ENCODE peak calls at places on chromosomes 13 and 19, in ten cellular contexts. One of them, this sample, is unnamed. For H3K9me3, the result is how much of the 10 kb centered on the place peaks cover.

GRCh38 chr13:79098603-79099002 is 307.5 kb downstream of the RBM26 start:
- DNase-seq in pancreas: no peak
- DNase-seq in heart left ventricle: no peak
- DNase-seq in neural progenitor cell: no peak
- DNase-seq in tibial nerve: no peak
- DNase-seq in uterus: no peak
- DNase-seq in H1: no peak
- DNase-seq in heart right ventricle: no peak
- DNase-seq in stomach: no peak
- DNase-seq in psoas muscle: no peak
- DNase-seq in this sample: no peak

GRCh38 chr19:30672926-30673325 is 300.7 kb downstream of the ZNF536 start:
- DNase-seq in pancreas: no peak
- DNase-seq in heart left ventricle: no peak
- DNase-seq in neural progenitor cell: no peak
- DNase-seq in tibial nerve: no peak
- DNase-seq in uterus: no peak
- DNase-seq in H1: no peak
- DNase-seq in heart right ventricle: no peak
- DNase-seq in stomach: peak
- DNase-seq in psoas muscle: no peak
- DNase-seq in this sample: no peak

GRCh38 chr19:45717983-45718650 is 12.6 kb downstream of the FBXO46 start:
- DNase-seq in pancreas: no peak
- DNase-seq in heart left ventricle: no peak
- DNase-seq in neural progenitor cell: peak
- DNase-seq in tibial nerve: no peak
- DNase-seq in uterus: no peak
- DNase-seq in H1: no peak
- DNase-seq in heart right ventricle: no peak
- DNase-seq in stomach: no peak
- DNase-seq in psoas muscle: no peak
- DNase-seq in this sample: no peak

GRCh38 chr13:80083516-80084085 is 257.3 kb downstream of the SPRY2 start:
- DNase-seq in pancreas: no peak
- DNase-seq in heart left ventricle: no peak
- DNase-seq in neural progenitor cell: no peak
- DNase-seq in tibial nerve: no peak
- DNase-seq in uterus: no peak
- DNase-seq in H1: no peak
- DNase-seq in heart right ventricle: no peak
- DNase-seq in stomach: no peak
- DNase-seq in psoas muscle: no peak
- DNase-seq in this sample: no peak

GRCh38 chr13:51971520-51972426 is 39.5 kb downstream of the ATP7B start:
- DNase-seq in pancreas: no peak
- DNase-seq in heart left ventricle: no peak
- DNase-seq in neural progenitor cell: no peak
- DNase-seq in tibial nerve: no peak
- DNase-seq in uterus: no peak
- DNase-seq in H1: no peak
- DNase-seq in heart right ventricle: no peak
- DNase-seq in stomach: no peak
- DNase-seq in psoas muscle: no peak
- DNase-seq in this sample: no peak

GRCh38 chr13:75738841-75739240 is 102.7 kb downstream of the LMO7 start:
- DNase-seq in pancreas: no peak
- DNase-seq in heart left ventricle: no peak
- DNase-seq in neural progenitor cell: no peak
- DNase-seq in tibial nerve: no peak
- DNase-seq in uterus: no peak
- DNase-seq in H1: no peak
- DNase-seq in heart right ventricle: no peak
- DNase-seq in stomach: no peak
- DNase-seq in psoas muscle: no peak
- DNase-seq in this sample: no peak

GRCh38 chr13:76879211-76879875 is 6.9 kb downstream of the KCTD12 start:
- DNase-seq in pancreas: no peak
- DNase-seq in heart left ventricle: peak
- DNase-seq in neural progenitor cell: no peak
- DNase-seq in tibial nerve: peak
- DNase-seq in uterus: peak
- DNase-seq in H1: no peak
- DNase-seq in heart right ventricle: peak
- DNase-seq in stomach: peak
- DNase-seq in psoas muscle: peak
- DNase-seq in this sample: no peak

GRCh38 chr13:24842533-24843278 is 78.7 kb downstream of the RNF17 start:
- DNase-seq in pancreas: no peak
- DNase-seq in heart left ventricle: no peak
- DNase-seq in neural progenitor cell: no peak
- DNase-seq in tibial nerve: no peak
- DNase-seq in uterus: no peak
- DNase-seq in H1: no peak
- DNase-seq in heart right ventricle: no peak
- DNase-seq in stomach: no peak
- DNase-seq in psoas muscle: no peak
- DNase-seq in this sample: no peak

GRCh38 chr13:112761701-112762689 is 72.2 kb downstream of the ATP11A start:
- DNase-seq in pancreas: no peak
- DNase-seq in heart left ventricle: no peak
- DNase-seq in neural progenitor cell: peak
- DNase-seq in tibial nerve: no peak
- DNase-seq in uterus: peak
- DNase-seq in H1: no peak
- DNase-seq in heart right ventricle: no peak
- DNase-seq in stomach: no peak
- DNase-seq in psoas muscle: no peak
- DNase-seq in this sample: peak

GRCh38 chr13:112760440-112760839 is 70.6 kb downstream of the ATP11A start:
- DNase-seq in pancreas: no peak
- DNase-seq in heart left ventricle: no peak
- DNase-seq in neural progenitor cell: no peak
- DNase-seq in tibial nerve: no peak
- DNase-seq in uterus: no peak
- DNase-seq in H1: no peak
- DNase-seq in heart right ventricle: no peak
- DNase-seq in stomach: no peak
- DNase-seq in psoas muscle: no peak
- DNase-seq in this sample: no peak

GRCh38 chr13:112759834-112760233 is 70.0 kb downstream of the ATP11A start:
- DNase-seq in pancreas: no peak
- DNase-seq in heart left ventricle: no peak
- DNase-seq in neural progenitor cell: no peak
- DNase-seq in tibial nerve: no peak
- DNase-seq in uterus: no peak
- DNase-seq in H1: no peak
- DNase-seq in heart right ventricle: no peak
- DNase-seq in stomach: no peak
- DNase-seq in psoas muscle: no peak
- DNase-seq in this sample: no peak

GRCh38 chr13:112762690-112763080 is 72.8 kb downstream of the ATP11A start:
- DNase-seq in pancreas: no peak
- DNase-seq in heart left ventricle: no peak
- DNase-seq in neural progenitor cell: no peak
- DNase-seq in tibial nerve: no peak
- DNase-seq in uterus: no peak
- DNase-seq in H1: no peak
- DNase-seq in heart right ventricle: no peak
- DNase-seq in stomach: no peak
- DNase-seq in psoas muscle: no peak
- DNase-seq in this sample: no peak

GRCh38 chr13:112760931-112761330 is 71.1 kb downstream of the ATP11A start:
- DNase-seq in pancreas: no peak
- DNase-seq in heart left ventricle: no peak
- DNase-seq in neural progenitor cell: no peak
- DNase-seq in tibial nerve: no peak
- DNase-seq in uterus: no peak
- DNase-seq in H1: no peak
- DNase-seq in heart right ventricle: no peak
- DNase-seq in stomach: no peak
- DNase-seq in psoas muscle: no peak
- DNase-seq in this sample: no peak
- H3K4me3 ChIP-seq in pancreas: no peak
- H3K4me3 ChIP-seq in heart left ventricle: peak
- H3K4me3 ChIP-seq in neural progenitor cell: no peak
- H3K4me3 ChIP-seq in tibial nerve: peak
- H3K4me3 ChIP-seq in uterus: no peak
- H3K4me3 ChIP-seq in H1: no peak
- H3K4me3 ChIP-seq in heart right ventricle: peak
- H3K4me3 ChIP-seq in stomach: peak
- H3K4me3 ChIP-seq in psoas muscle: peak
- H3K4me3 ChIP-seq in this sample: no peak

GRCh38 chr19:1553415-1553814 is 14.7 kb downstream of the MEX3D start:
- DNase-seq in pancreas: no peak
- DNase-seq in heart left ventricle: no peak
- DNase-seq in neural progenitor cell: no peak
- DNase-seq in tibial nerve: no peak
- DNase-seq in uterus: no peak
- DNase-seq in H1: no peak
- DNase-seq in heart right ventricle: no peak
- DNase-seq in stomach: no peak
- DNase-seq in psoas muscle: no peak
- DNase-seq in this sample: no peak
- H3K9me3 ChIP-seq in pancreas: under half
- H3K9me3 ChIP-seq in heart left ventricle: under half
- H3K9me3 ChIP-seq in neural progenitor cell: under half
- H3K9me3 ChIP-seq in tibial nerve: under half
- H3K9me3 ChIP-seq in uterus: under half
- H3K9me3 ChIP-seq in H1: under half
- H3K9me3 ChIP-seq in heart right ventricle: under half
- H3K9me3 ChIP-seq in stomach: under half
- H3K9me3 ChIP-seq in psoas muscle: under half
- H3K9me3 ChIP-seq in this sample: under half

GRCh38 chr19:2683430-2683995 is 19.0 kb downstream of the GNG7 start:
- DNase-seq in pancreas: no peak
- DNase-seq in heart left ventricle: no peak
- DNase-seq in neural progenitor cell: no peak
- DNase-seq in tibial nerve: no peak
- DNase-seq in uterus: no peak
- DNase-seq in H1: no peak
- DNase-seq in heart right ventricle: no peak
- DNase-seq in stomach: no peak
- DNase-seq in psoas muscle: no peak
- DNase-seq in this sample: no peak

GRCh38 chr19:2685204-2685704 is 17.2 kb downstream of the GNG7 start:
- DNase-seq in pancreas: no peak
- DNase-seq in heart left ventricle: no peak
- DNase-seq in neural progenitor cell: no peak
- DNase-seq in tibial nerve: no peak
- DNase-seq in uterus: no peak
- DNase-seq in H1: no peak
- DNase-seq in heart right ventricle: no peak
- DNase-seq in stomach: no peak
- DNase-seq in psoas muscle: no peak
- DNase-seq in this sample: no peak

GRCh38 chr19:2678043-2678671 is 24.3 kb downstream of the GNG7 start:
- DNase-seq in pancreas: no peak
- DNase-seq in heart left ventricle: no peak
- DNase-seq in neural progenitor cell: no peak
- DNase-seq in tibial nerve: no peak
- DNase-seq in uterus: no peak
- DNase-seq in H1: no peak
- DNase-seq in heart right ventricle: no peak
- DNase-seq in stomach: no peak
- DNase-seq in psoas muscle: no peak
- DNase-seq in this sample: no peak

GRCh38 chr19:2679439-2679838 is 23.1 kb downstream of the GNG7 start:
- DNase-seq in pancreas: no peak
- DNase-seq in heart left ventricle: no peak
- DNase-seq in neural progenitor cell: no peak
- DNase-seq in tibial nerve: no peak
- DNase-seq in uterus: no peak
- DNase-seq in H1: no peak
- DNase-seq in heart right ventricle: no peak
- DNase-seq in stomach: no peak
- DNase-seq in psoas muscle: no peak
- DNase-seq in this sample: no peak

DNA sequence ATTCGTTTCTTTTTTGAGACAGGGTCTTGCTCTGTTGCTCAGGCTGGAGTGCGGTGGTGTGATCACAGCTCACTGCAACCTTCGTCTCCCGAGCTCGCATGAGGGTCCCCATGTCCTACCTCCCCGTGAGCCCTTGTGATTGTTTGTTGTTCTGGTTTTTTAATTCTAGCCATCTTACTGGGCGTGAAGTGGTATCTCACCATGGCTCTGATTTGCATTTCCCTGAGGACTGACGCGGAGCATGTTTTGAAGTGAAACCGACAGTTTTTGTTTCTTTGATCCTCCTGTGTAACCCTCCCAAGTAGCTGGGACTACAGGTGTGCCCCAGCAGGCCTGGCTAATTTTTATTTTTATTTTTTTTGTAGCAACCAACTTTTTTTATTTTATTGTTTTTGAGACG is 21.7 kb downstream of the GNG7 start:
- DNase-seq in pancreas: no peak
- DNase-seq in heart left ventricle: no peak
- DNase-seq in neural progenitor cell: no peak
- DNase-seq in tibial nerve: no peak
- DNase-seq in uterus: no peak
- DNase-seq in H1: no peak
- DNase-seq in heart right ventricle: no peak
- DNase-seq in stomach: no peak
- DNase-seq in psoas muscle: no peak
- DNase-seq in this sample: no peak
- H3K27ac ChIP-seq in pancreas: no peak
- H3K27ac ChIP-seq in heart left ventricle: no peak
- H3K27ac ChIP-seq in neural progenitor cell: no peak
- H3K27ac ChIP-seq in tibial nerve: no peak
- H3K27ac ChIP-seq in uterus: no peak
- H3K27ac ChIP-seq in H1: no peak
- H3K27ac ChIP-seq in heart right ventricle: no peak
- H3K27ac ChIP-seq in stomach: peak
- H3K27ac ChIP-seq in psoas muscle: no peak
- H3K27ac ChIP-seq in this sample: no peak

DNA sequence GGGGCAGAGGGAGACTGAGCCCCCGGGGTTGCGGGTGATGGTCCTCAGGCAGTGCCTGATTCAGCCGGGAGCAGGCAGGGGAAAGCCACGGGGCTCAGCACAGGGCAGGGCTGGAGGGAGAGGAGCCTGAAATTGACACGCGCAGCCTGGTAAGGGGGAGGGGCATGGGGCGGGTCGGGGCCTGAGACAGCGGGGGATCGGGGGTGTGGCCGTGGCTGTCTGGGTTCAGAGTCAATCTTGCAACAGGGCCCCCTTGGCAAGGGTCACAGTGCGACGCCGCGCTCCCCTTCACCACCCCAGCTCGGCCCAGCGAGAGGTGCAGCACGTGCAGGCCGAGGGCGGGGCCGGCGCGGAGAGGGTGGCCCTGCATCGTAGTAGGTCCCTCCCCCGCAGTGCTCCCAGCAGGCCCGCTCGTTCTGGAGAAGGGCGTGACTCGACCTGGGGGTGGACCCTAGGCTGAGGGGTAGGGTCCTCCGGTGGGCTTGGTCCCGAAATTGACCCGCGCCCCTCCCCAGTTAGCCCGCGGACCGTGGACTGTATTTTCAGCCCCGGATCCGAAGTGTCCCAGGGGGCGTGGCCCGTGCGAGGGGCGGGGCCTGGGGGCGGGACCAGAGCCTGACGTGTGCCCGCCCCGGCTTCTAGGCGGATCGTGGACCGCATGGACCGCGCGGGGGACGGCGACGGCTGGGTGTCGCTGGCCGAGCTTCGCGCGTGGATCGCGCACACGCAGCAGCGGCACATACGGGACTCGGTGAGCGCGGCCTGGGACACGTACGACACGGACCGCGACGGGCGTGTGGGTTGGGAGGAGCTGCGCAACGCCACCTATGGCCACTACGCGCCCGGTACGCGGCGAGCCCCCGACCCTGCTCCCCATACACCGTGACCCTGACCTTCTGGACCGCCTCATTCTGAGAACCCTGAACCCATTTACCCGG is 6.0 kb downstream of the RCN3 start:
- DNase-seq in pancreas: peak
- DNase-seq in heart left ventricle: peak
- DNase-seq in neural progenitor cell: peak
- DNase-seq in tibial nerve: peak
- DNase-seq in uterus: peak
- DNase-seq in H1: no peak
- DNase-seq in heart right ventricle: peak
- DNase-seq in stomach: peak
- DNase-seq in psoas muscle: peak
- DNase-seq in this sample: peak
- H3K4me3 ChIP-seq in pancreas: peak
- H3K4me3 ChIP-seq in heart left ventricle: peak
- H3K4me3 ChIP-seq in neural progenitor cell: peak
- H3K4me3 ChIP-seq in tibial nerve: peak
- H3K4me3 ChIP-seq in uterus: peak
- H3K4me3 ChIP-seq in H1: peak
- H3K4me3 ChIP-seq in heart right ventricle: peak
- H3K4me3 ChIP-seq in stomach: peak
- H3K4me3 ChIP-seq in psoas muscle: peak
- H3K4me3 ChIP-seq in this sample: peak